ENCODE peak calls at places on chromosomes 3 and 15, in nine cellular contexts. Q, I, G, N, J, H, Z, B and Y are unnamed samples.

GRCh38 chr3:187878776-187879524 is 133.7 kb upstream of the BCL6 start:
- DNase-seq in N (peak; percentile 66), Z (no peak), B (no peak), J (no peak), G (no peak), I (no peak), Q (peak; percentile 14), H (no peak), Y (no peak)

GRCh38 chr15:29888651-29889050 is 66.4 kb upstream of the TJP1 start:
- DNase-seq in H (no peak), J (no peak), Z (no peak), G (no peak), Q (no peak), B (no peak), N (peak; percentile 55), I (peak; percentile 21), Y (peak; percentile 39)

GRCh38 chr3:127275287-127275781 is 12.5 kb downstream of the PRR20G start:
- DNase-seq in Q (no peak), G (peak; percentile 45), J (no peak), H (no peak), I (no peak), Z (no peak), B (no peak), N (peak; percentile 56), Y (no peak)

GRCh38 chr3:196774191-196774820 is 34.6 kb downstream of the PAK2 start:
- DNase-seq in Z (peak; percentile 61), Q (no peak), H (no peak), B (no peak), N (peak; percentile 75), G (peak; percentile 31), J (no peak), I (peak; percentile 63), Y (no peak)

GRCh38 chr3:124935264-124935663 is 713 bp upstream of the MUC13 start:
- DNase-seq in B (no peak), G (no peak), I (no peak), N (no peak), J (no peak), Z (no peak), Q (no peak), H (no peak), Y (no peak)

GRCh38 chr3:45082139-45082538 is 56.0 kb downstream of the CLEC3B start:
- DNase-seq in G (no peak), J (no peak), N (peak; percentile 67), Q (no peak), B (no peak), I (peak; percentile 30), Z (no peak), H (no peak), Y (no peak)

GRCh38 chr15:84734794-84735479 is 13.5 kb upstream of the ZNF592 start:
- DNase-seq in G (no peak), B (peak; percentile 69), J (peak; percentile 59), Z (no peak), Q (no peak), H (peak; percentile 67), N (peak; percentile 45), I (no peak), Y (no peak)

GRCh38 chr15:44092221-44092620 is 102.8 kb downstream of the FRMD5 start:
- DNase-seq in N (peak; percentile 70), H (no peak), J (no peak), Q (no peak), G (peak; percentile 47), I (no peak), Z (peak; percentile 39), B (no peak), Y (no peak)

GRCh38 chr3:193853511-193854219 is 260.7 kb downstream of the OPA1 start:
- DNase-seq in B (no peak), G (no peak), H (no peak), I (peak; percentile 28), Z (no peak), J (no peak), N (no peak), Q (no peak), Y (no peak)

GRCh38 chr15:46450810-46451182 is 816.0 kb downstream of the SQOR start:
- DNase-seq in Q (no peak), B (no peak), I (no peak), Z (no peak), J (no peak), G (no peak), N (no peak), H (no peak), Y (no peak)